ENCODE peak calls at places on chromosomes 16 and 17, in five cellular contexts. E is heart right ventricle, U is foreskin fibroblast, O is fibroblast of the aortic adventitia, H is HepG2. D is an unnamed sample.

GRCh38 chr17:43536236-43537088 is 9.7 kb downstream of the ETV4 start:
- DNase-seq in E (no peak), U (peak), O (peak), H (no peak), D (peak)

GRCh38 chr17:45147102-45147580 is 1.1 kb upstream of the HEXIM1 start:
- DNase-seq in E (peak), U (no peak), O (peak), H (no peak), D (no peak)

GRCh38 chr17:55763856-55764255 is 13.0 kb downstream of the PCTP start:
- DNase-seq in E (no peak), U (peak), O (no peak), H (no peak), D (peak)

GRCh38 chr17:65712383-65713267 is 151.2 kb upstream of the AXIN2 start:
- DNase-seq in E (no peak), U (no peak), O (peak), H (no peak), D (peak)

GRCh38 chr16:54936086-54936978 is 5.7 kb downstream of the IRX5 start:
- DNase-seq in E (peak), U (peak), O (peak), H (no peak), D (peak)

GRCh38 chr16:66934138-66934838 is at the start of gene CIAO2B:
- DNase-seq in E (peak), U (peak), O (peak), H (peak), D (peak)

GRCh38 chr17:72699566-72699965 is 392.9 kb downstream of the SLC39A11 start:
- DNase-seq in E (no peak), U (peak), O (peak), H (no peak), D (no peak)

GRCh38 chr16:78444-79145 is 570 bp downstream of the MPG start:
- DNase-seq in E (peak), U (no peak), O (peak), H (no peak), D (peak)

GRCh38 chr17:73043686-73044581 is 48.6 kb downstream of the SLC39A11 start:
- DNase-seq in E (no peak), U (no peak), O (peak), H (no peak), D (peak)

GRCh38 chr16:8867483-8868271 is 1.1 kb downstream of the CARHSP1 start:
- DNase-seq in E (peak), U (no peak), O (no peak), H (no peak), D (no peak)

GRCh38 chr16:68736561-68736960 is 531 bp upstream of the CDH1 start:
- DNase-seq in E (no peak), U (no peak), O (no peak), H (no peak), D (no peak)

GRCh38 chr16:11762431-11762830 is 19.8 kb upstream of the TXNDC11 start:
- DNase-seq in E (no peak), U (no peak), O (no peak), H (no peak), D (no peak)

GRCh38 chr16:85366031-85366763 is 246.9 kb upstream of the GSE1 start:
- DNase-seq in E (no peak), U (no peak), O (no peak), H (no peak), D (peak)

GRCh38 chr16:75555213-75555706 is 792 bp downstream of the TMEM231 start:
- DNase-seq in E (peak), U (peak), O (peak), H (peak), D (peak)

GRCh38 chr17:80894439-80894721 is 97.3 kb upstream of the CHMP6 start:
- DNase-seq in E (no peak), U (no peak), O (no peak), H (no peak), D (no peak)

GRCh38 chr16:68707341-68708152 is 29.5 kb upstream of the CDH1 start:
- DNase-seq in E (peak), U (no peak), O (no peak), H (peak), D (peak)

GRCh38 chr16:74667215-74667765 is 613 bp upstream of the RFWD3 start:
- DNase-seq in E (peak), U (peak), O (peak), H (peak), D (peak)

GRCh38 chr17:78401246-78401645 is 22.8 kb downstream of the PGS1 start:
- DNase-seq in E (peak), U (no peak), O (no peak), H (no peak), D (no peak)

GRCh38 chr16:68299571-68300453 is 10.9 kb downstream of the SLC7A6OS start:
- DNase-seq in E (no peak), U (no peak), O (no peak), H (no peak), D (peak)

GRCh38 chr17:57939797-57940196 is 15.4 kb downstream of the CUEDC1 start:
- DNase-seq in E (peak), U (no peak), O (no peak), H (no peak), D (no peak)

GRCh38 chr16:85350973-85351372 is 238.7 kb upstream of the CIBAR2 start:
- DNase-seq in E (peak), U (peak), O (peak), H (no peak), D (peak)

GRCh38 chr17:47120521-47121095 is 68.5 kb downstream of the CDC27 start:
- DNase-seq in E (no peak), U (peak), O (peak), H (no peak), D (peak)

GRCh38 chr17:37388266-37388665 is 12.5 kb downstream of the C17orf78 start:
- DNase-seq in E (no peak), U (no peak), O (peak), H (no peak), D (peak)

GRCh38 chr16:55052335-55053070 is 121.8 kb downstream of the IRX5 start:
- DNase-seq in E (no peak), U (no peak), O (no peak), H (no peak), D (peak)

GRCh38 chr17:19991252-19991885 is 13.7 kb upstream of the AKAP10 start:
- DNase-seq in E (no peak), U (no peak), O (no peak), H (no peak), D (no peak)

GRCh38 chr17:39576187-39576586 is 31.5 kb downstream of the NEUROD2 start:
- DNase-seq in E (no peak), U (peak), O (no peak), H (peak), D (no peak)

GRCh38 chr16:70380205-70380918 is 33.7 kb downstream of the DDX19A start:
- DNase-seq in E (peak), U (peak), O (peak), H (peak), D (peak)

GRCh38 chr16:54873081-54873480 is 57.6 kb upstream of the IRX5 start:
- DNase-seq in E (no peak), U (no peak), O (peak), H (no peak), D (no peak)

GRCh38 chr17:77246110-77247047 is 105.6 kb downstream of the SEC14L1 start:
- DNase-seq in E (no peak), U (no peak), O (no peak), H (no peak), D (no peak)

GRCh38 chr17:77248216-77249054 is 107.7 kb downstream of the SEC14L1 start:
- DNase-seq in E (no peak), U (no peak), O (no peak), H (no peak), D (no peak)

GRCh38 chr17:77245162-77245926 is 104.6 kb downstream of the SEC14L1 start:
- DNase-seq in E (no peak), U (no peak), O (no peak), H (no peak), D (no peak)

GRCh38 chr17:77247048-77247541 is 106.3 kb downstream of the SEC14L1 start:
- DNase-seq in E (peak), U (peak), O (peak), H (peak), D (peak)

DNA sequence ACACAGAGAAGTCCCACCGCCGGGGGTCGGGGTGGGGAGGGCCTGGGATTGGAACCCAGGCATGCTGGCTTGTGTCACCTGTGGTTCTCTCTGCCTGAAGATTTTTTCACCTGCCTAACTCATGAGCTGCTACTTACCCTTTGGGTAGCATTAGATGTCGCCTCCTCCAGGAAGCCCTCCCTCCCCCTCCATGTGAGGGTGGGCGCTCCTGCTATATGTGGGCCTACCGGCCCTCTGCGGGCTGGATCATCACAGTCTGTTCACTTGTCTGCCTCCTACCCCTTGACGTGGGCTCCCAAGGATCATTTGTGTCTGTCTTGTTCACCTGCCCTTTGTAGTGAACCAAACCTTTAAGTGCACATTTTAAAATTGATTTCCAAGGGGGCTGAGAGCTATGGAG is 106.8 kb downstream of the SEC14L1 start:
- DNase-seq in E (no peak), U (no peak), O (no peak), H (no peak), D (no peak)
- H3K4me3 ChIP-seq in E (no peak), U (no peak), O (no peak), H (no peak), D (peak)

GRCh38 chr17:49254066-49254465 is 23.5 kb upstream of the PHOSPHO1 start:
- DNase-seq in E (no peak), U (no peak), O (no peak), H (no peak), D (no peak)
- TF ChIP-seq CTCF in E (no peak), U (no peak), O (no peak), H (peak), D (no peak)

GRCh38 chr16:80260906-80261311 is 279.9 kb upstream of the DYNLRB2 start:
- DNase-seq in E (no peak), U (no peak), O (no peak), H (no peak), D (no peak)
- H3K4me3 ChIP-seq in E (no peak), U (no peak), O (no peak), H (no peak), D (no peak)

GRCh38 chr17:49565948-49566491 is 9.7 kb upstream of the NXPH3 start:
- DNase-seq in E (peak), U (peak), O (peak), H (no peak), D (peak)
- TF ChIP-seq CTCF in E (no peak), U (no peak), O (no peak), H (peak), D (no peak)

GRCh38 chr17:40936976-40937375 is 470 bp downstream of the KRT23 start:
- DNase-seq in E (no peak), U (no peak), O (no peak), H (no peak), D (no peak)
- H3K4me3 ChIP-seq in E (no peak), U (no peak), O (no peak), H (peak), D (no peak)

GRCh38 chr17:29588561-29589411 is 662 bp downstream of the GIT1 start:
- DNase-seq in E (peak), U (no peak), O (no peak), H (no peak), D (no peak)
- TF ChIP-seq CTCF in E (no peak), U (no peak), O (no peak), H (no peak), D (no peak)

DNA sequence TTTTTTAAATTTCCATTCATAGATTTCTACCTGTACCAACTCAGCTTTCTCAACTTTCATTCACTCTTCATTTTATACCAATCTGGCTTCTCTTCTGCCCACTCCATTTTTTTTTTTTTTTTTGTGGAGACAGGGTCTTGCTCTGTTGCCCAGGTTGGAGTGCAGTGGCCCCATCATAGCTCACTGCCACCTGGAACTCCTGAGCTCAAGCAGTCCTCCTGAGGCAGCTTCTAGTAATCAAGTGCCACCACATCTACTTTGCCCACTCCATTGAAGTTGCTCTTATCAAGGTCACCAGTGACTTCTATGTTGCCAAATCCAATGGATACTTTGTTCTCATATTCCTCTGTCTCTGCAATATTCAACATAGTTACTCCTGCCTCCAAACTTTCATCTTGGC is 1.7 kb downstream of the SUPT6H start:
- DNase-seq in E (no peak), U (no peak), O (no peak), H (no peak), D (no peak)
- H3K4me3 ChIP-seq in E (no peak), U (peak), O (peak), H (peak), D (no peak)

D was measured in fibroblast of villous mesenchyme.